ENCODE peak calls at places on chromosomes 13 and 19, in four cellular contexts. Q is AG09309, Z is AG10803, R is ovary. U is an unnamed sample.
A peak's percentile ranks its signal among the peaks of the same experiment; 100 is the strongest.

GRCh38 chr19:39160523-39160861 is 34.9 kb downstream of the PAK4 start:
- DNase-seq in R (peak; percentile 79), Q (peak; percentile 14), Z (peak; percentile 67), U (no peak)

GRCh38 chr19:7348587-7349230 is at the start of gene ARHGEF18:
- DNase-seq in Q (no peak), Z (no peak), R (peak; percentile 19), U (no peak)

GRCh38 chr13:69194130-69194529 is 913.5 kb upstream of the ATXN8OS start:
- DNase-seq in Q (no peak), Z (no peak), R (no peak), U (no peak)

GRCh38 chr19:39074205-39074692 is 9.9 kb upstream of the ACP7 start:
- DNase-seq in Z (no peak), R (no peak), Q (no peak), U (no peak)

GRCh38 chr13:89687066-89687465 is 1660.4 kb upstream of the MIR17HG start:
- DNase-seq in Z (no peak), Q (no peak), R (no peak), U (no peak)

GRCh38 chr19:45468159-45468651 is 409 bp downstream of the FOSB start:
- DNase-seq in Z (peak; percentile 24), Q (no peak), R (peak; percentile 68), U (no peak)

GRCh38 chr13:102028846-102029245 is 373.0 kb downstream of the FGF14 start:
- DNase-seq in Z (no peak), Q (no peak), R (no peak), U (no peak)

GRCh38 chr19:17338440-17339078 is 1.2 kb downstream of the GTPBP3 start:
- DNase-seq in R (peak; percentile 66), Q (no peak), Z (no peak), U (no peak)

GRCh38 chr19:1566392-1567115 is 1.6 kb downstream of the MEX3D start:
- DNase-seq in R (peak; percentile 85), Z (peak; percentile 78), Q (peak; percentile 44), U (peak; percentile 72)

GRCh38 chr19:17733127-17733526 is 13.8 kb downstream of the MAP1S start:
- DNase-seq in Z (no peak), Q (no peak), R (no peak), U (no peak)

GRCh38 chr13:102401305-102401704 is 543 bp downstream of the FGF14 start:
- DNase-seq in R (no peak), Z (peak; percentile 3), Q (no peak), U (no peak)

GRCh38 chr19:32253683-32254020 is 91.8 kb upstream of the ZNF507 start:
- DNase-seq in Q (no peak), Z (no peak), R (no peak), U (no peak)

GRCh38 chr19:57056972-57057371 is 62.8 kb upstream of the USP29 start:
- DNase-seq in Q (no peak), Z (no peak), R (peak; percentile 91), U (no peak)

GRCh38 chr13:50290186-50290585 is 274.9 kb downstream of the KCNRG start:
- DNase-seq in Q (no peak), Z (no peak), R (no peak), U (no peak)

GRCh38 chr13:80551650-80552497 is 210.9 kb upstream of the SPRY2 start:
- DNase-seq in Z (no peak), Q (no peak), R (no peak), U (no peak)

GRCh38 chr13:69292789-69293425 is 814.7 kb upstream of the ATXN8OS start:
- DNase-seq in Q (no peak), R (no peak), Z (no peak), U (no peak)

GRCh38 chr13:24865158-24865557 is 101.2 kb downstream of the RNF17 start:
- DNase-seq in R (no peak), Z (peak; percentile 12), Q (no peak), U (no peak)
- TF ChIP-seq CTCF in R (no peak), Z (peak; percentile 37), Q (peak; percentile 16), U (no peak)

GRCh38 chr19:12800873-12801465 is 631 bp downstream of the PRDX2 start:
- DNase-seq in Z (no peak), Q (no peak), R (peak; percentile 54), U (peak; percentile 16)
- TF ChIP-seq CTCF in Z (no peak), Q (no peak), R (no peak), U (no peak)

GRCh38 chr13:41075034-41075433 is 13.7 kb downstream of the WBP4 start:
- DNase-seq in Q (no peak), Z (peak; percentile 39), R (no peak), U (peak; percentile 19)
- TF ChIP-seq CTCF in Q (peak; percentile 50), Z (peak; percentile 63), R (peak; percentile 40), U (peak; percentile 71)

GRCh38 chr19:42424712-42425131 is 2.5 kb downstream of the LIPE start:
- DNase-seq in R (peak; percentile 56), Z (no peak), Q (no peak), U (no peak)
- TF ChIP-seq CTCF in R (no peak), Z (no peak), Q (peak; percentile 9), U (no peak)

GRCh38 chr19:43425567-43426392 is 11.1 kb downstream of the TEX101 start:
- DNase-seq in R (no peak), Z (peak; percentile 29), Q (no peak), U (no peak)
- TF ChIP-seq CTCF in R (no peak), Z (peak; percentile 64), Q (peak; percentile 61), U (no peak)

DNA sequence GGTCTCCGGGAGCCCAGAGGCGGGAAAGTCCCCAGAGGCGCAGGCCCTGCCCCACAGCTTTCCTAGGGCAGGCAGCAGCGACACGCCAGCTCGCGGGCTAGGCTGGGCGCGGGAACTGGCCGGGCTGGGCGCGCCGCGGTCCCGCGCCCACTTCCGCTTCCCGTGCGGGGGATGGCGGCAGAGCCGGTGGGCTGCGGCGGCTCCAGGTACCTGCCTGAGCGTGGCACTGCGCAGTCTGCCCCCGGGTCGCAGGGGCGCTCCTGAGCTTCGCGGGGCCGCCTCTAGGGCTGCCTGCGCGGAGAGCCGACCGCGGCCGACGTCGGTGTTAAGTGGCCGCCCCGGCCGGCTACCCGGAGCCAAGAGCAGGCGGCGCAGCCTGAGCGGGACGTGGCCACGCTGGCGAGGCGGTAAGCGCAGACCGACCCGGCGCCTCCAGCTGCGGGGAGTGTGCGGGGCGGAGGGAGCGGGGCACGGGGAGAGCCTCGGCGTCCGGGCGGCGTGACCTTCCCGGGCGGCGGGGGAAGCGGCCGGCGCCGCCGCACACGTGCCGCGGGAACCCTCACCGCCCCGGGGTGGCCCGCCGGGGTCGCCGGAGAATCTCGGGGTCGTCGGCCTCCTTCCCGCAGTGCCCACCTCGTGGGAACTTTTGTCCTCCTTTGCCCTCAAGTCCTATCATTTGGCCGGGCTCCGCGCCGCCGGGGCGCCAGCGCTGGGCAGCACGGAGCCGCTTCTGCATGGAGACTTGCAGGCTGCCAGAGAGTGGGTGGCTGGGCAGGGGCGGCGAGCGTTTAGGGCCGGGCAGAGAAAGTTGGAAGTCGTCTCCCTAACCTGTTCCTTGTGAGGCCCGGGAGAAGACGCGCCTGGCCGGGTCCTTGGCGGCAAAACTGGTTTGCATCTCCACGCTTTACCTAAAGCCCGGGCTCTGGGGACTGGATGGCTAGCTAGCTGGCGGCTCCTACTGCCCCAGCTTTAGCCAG is 31.4 kb upstream of the MPHOSPH8 start:
- DNase-seq in Q (no peak), Z (peak; percentile 27), R (peak; percentile 42), U (peak; percentile 59)
- TF ChIP-seq CTCF in Q (no peak), Z (peak; percentile 4), R (no peak), U (no peak)

DNA sequence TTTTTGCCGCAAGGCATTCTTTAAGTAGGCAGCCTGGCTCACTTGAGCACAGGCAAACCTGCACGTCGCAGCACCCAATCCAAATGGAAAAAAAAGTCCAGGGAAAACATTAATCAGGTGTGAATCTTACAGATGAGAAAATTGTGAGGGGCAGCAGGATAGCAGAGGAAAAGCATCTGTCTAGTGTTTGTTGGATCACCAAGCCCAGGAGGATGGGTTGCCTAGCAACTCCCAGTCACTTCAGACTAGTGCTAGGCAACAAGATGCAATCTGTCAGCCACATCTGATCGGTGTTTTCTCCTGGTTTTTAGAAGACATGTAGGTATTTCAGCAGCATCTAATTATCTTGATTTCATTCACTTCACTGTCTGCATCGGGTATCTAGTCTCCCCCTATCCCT is 68.3 kb upstream of the KL start:
- DNase-seq in Z (no peak), R (no peak), Q (no peak), U (peak; percentile 8)
- TF ChIP-seq CTCF in Z (no peak), R (no peak), Q (no peak), U (no peak)

U was measured in endothelial cell.